ENCODE peak calls at places on chromosomes 7 and 10, in four cellular contexts. U is neural progenitor cell, Z is AG04450, S is H1. M is an unnamed sample. For H3K27me3, the result is how much of the 10 kb centered on the place peaks cover.

GRCh38 chr7:96182424-96183158 is 139.3 kb downstream of the SLC25A13 start:
- DNase-seq in U (no peak), S (no peak), Z (no peak), M (no peak)

GRCh38 chr7:26618898-26619297 is 245.5 kb downstream of the SKAP2 start:
- DNase-seq in S (no peak), Z (no peak), U (no peak), M (no peak)

GRCh38 chr10:6721480-6721879 is 141.4 kb upstream of the PRKCQ start:
- DNase-seq in Z (peak), U (no peak), S (no peak), M (no peak)

GRCh38 chr7:20358762-20359282 is 28.1 kb downstream of the ITGB8 start:
- DNase-seq in Z (no peak), S (no peak), U (no peak), M (no peak)

GRCh38 chr7:88759216-88759955 is at the start of gene ZNF804B:
- DNase-seq in U (peak), S (peak), Z (no peak), M (peak)

GRCh38 chr10:125823663-125824251 is 411 bp downstream of the BCCIP start:
- DNase-seq in Z (no peak), S (no peak), U (peak), M (no peak)

GRCh38 chr10:77043364-77043763 is 594.2 kb downstream of the KCNMA1 start:
- DNase-seq in S (no peak), Z (no peak), U (no peak), M (no peak)

GRCh38 chr10:31101123-31101522 is 69.5 kb upstream of the ZNF438 start:
- DNase-seq in S (no peak), Z (peak), U (no peak), M (no peak)

GRCh38 chr10:59244871-59245270 is 68.4 kb downstream of the PHYHIPL start:
- DNase-seq in Z (no peak), S (no peak), U (no peak), M (no peak)

GRCh38 chr7:72493850-72494661 is 81.9 kb upstream of the CALN1 start:
- DNase-seq in Z (no peak), S (peak), U (peak), M (peak)

GRCh38 chr10:18261660-18262292 is 121.6 kb downstream of the CACNB2 start:
- DNase-seq in Z (no peak), U (no peak), S (no peak), M (no peak)

GRCh38 chr7:27774717-27775328 is 34.9 kb downstream of the TAX1BP1 start:
- DNase-seq in U (peak), S (no peak), Z (no peak), M (no peak)

GRCh38 chr7:2807846-2808772 is 36.0 kb downstream of the GNA12 start:
- DNase-seq in U (no peak), S (no peak), Z (no peak), M (no peak)

GRCh38 chr7:156031679-156032478 is 219.6 kb upstream of the SHH start:
- DNase-seq in U (no peak), Z (no peak), S (no peak), M (no peak)

GRCh38 chr7:51613911-51614344 is 297.3 kb upstream of the COBL start:
- DNase-seq in S (no peak), Z (no peak), U (no peak), M (no peak)

GRCh38 chr7:124768525-124768924 is 2.9 kb upstream of the GPR37 start:
- DNase-seq in S (no peak), U (no peak), Z (no peak), M (no peak)

GRCh38 chr7:124764071-124764846 is 1.3 kb downstream of the GPR37 start:
- DNase-seq in Z (no peak), U (peak), S (no peak), M (no peak)

GRCh38 chr7:124764847-124765400 is 668 bp downstream of the GPR37 start:
- DNase-seq in Z (no peak), S (no peak), U (peak), M (peak)

GRCh38 chr7:124762611-124763143 is 2.9 kb downstream of the GPR37 start:
- DNase-seq in Z (no peak), S (no peak), U (no peak), M (no peak)

DNA sequence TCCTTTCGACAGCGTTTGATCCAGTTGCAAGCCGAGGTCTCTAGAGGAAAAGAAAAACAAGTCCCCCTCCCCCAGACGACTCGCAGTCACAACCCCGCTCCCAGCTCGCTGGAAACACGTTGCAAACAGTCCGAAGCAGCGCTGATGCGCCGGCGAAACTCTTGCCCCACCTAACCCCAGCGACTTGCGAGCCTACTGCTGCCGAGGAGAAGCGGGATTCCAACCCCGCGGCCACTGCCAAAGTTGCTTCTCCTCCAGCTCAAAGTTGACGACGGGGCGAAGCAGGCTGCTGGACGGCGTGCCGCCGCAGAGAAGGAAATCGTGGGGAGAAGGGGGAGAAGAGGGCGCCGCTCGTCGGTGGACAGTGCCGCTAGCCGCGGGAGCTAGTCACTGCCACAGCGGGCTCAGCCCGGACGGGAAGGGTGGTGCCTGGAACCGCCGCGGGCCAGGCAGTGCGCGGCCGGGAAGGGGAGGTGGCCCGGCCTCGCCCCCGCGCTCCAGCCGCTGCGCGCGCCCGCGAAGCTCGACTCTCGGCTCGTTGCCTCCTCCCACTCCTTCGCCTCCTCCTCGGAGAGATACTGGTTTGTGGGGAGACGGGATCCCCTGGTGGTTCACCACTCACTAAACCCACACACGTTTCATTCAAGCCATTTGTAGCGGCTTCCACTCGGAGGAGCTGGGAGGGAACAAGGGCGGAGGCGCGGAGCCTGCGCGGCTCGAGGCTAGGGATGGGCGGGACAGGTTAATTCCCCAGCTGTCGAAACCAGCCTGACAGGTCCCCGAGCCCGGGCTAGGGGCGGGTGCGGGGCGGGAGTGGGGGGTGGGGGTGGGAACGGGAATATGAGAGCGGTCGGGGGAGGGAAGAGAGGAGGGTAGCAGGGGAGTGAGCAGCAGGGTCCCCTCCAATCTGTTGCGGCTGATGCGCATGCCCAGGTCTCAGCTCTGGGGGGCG is at the start of gene GPR37:
- DNase-seq in U (peak), Z (peak), S (peak), M (peak)
- TF ChIP-seq CTCF in U (peak), Z (peak), S (no peak), M (peak)

DNA sequence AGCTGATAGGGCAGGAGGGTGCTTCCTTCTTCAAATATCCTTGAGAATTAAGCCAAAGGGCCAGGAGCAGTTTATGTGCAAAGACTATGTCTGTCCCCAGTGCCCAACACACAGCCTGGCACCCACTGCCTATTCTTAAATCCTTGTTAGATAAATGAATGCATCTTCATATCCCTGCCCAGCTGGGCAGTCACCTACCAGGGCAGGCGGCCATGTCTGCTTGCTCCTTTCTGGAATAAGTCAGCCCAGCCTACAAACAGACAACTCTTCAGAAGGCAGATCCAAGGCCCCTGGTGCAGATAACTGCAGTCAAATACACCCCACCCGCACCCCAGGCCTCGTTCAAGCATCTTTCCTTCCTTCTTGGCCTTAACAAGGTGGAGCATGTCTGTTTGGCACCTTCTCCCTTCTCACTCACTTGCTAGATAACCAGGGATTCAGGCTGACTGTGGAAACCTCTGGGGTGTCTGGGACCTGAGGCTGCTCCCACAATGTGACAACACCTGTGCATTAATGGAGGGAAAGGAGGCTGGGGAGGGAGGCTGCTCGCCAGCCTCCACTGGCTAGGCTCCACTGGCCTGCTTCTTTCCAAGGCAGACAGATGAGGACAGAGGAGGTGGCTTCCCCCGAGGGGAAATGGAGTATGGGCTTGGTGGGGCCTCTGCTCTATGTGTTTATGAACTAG is 59.9 kb upstream of the COL13A1 start:
- DNase-seq in Z (no peak), U (no peak), S (no peak), M (no peak)
- H3K27me3 ChIP-seq in Z (under half), U (under half), S (under half), M (under half)

GRCh38 chr10:110348351-110348750 is 43.6 kb upstream of the SMNDC1 start:
- DNase-seq in S (no peak), Z (no peak), U (no peak), M (no peak)
- TF ChIP-seq CTCF in S (no peak), Z (no peak), U (no peak), M (no peak)

GRCh38 chr7:1698951-1699350 is 28.9 kb downstream of the ELFN1 start:
- DNase-seq in S (no peak), Z (no peak), U (no peak), M (no peak)

GRCh38 chr7:1700536-1701333 is 30.7 kb downstream of the ELFN1 start:
- DNase-seq in Z (no peak), S (no peak), U (no peak), M (no peak)

GRCh38 chr7:1698221-1698620 is 28.1 kb downstream of the ELFN1 start:
- DNase-seq in Z (no peak), U (no peak), S (no peak), M (no peak)

GRCh38 chr7:1697499-1698125 is 27.5 kb downstream of the ELFN1 start:
- DNase-seq in U (no peak), Z (no peak), S (no peak), M (peak)

GRCh38 chr7:1700086-1700485 is 30.0 kb downstream of the ELFN1 start:
- DNase-seq in S (no peak), U (no peak), Z (no peak), M (no peak)
- H3K27me3 ChIP-seq in S (under half), U (under half), Z (under half), M (under half)

GRCh38 chr7:140397784-140398750 is at the start of gene SLC37A3:
- DNase-seq in S (peak), U (peak), Z (peak), M (peak)
- TF ChIP-seq CTCF in S (no peak), U (peak), Z (peak), M (peak)

GRCh38 chr10:98062424-98062823 is 32.0 kb upstream of the CRTAC1 start:
- DNase-seq in Z (no peak), S (no peak), U (no peak), M (no peak)

GRCh38 chr10:98063740-98064027 is 33.3 kb upstream of the CRTAC1 start:
- DNase-seq in U (no peak), S (no peak), Z (no peak), M (no peak)

GRCh38 chr10:98067165-98067564 is 36.7 kb upstream of the CRTAC1 start:
- DNase-seq in Z (no peak), U (no peak), S (no peak), M (no peak)
- H3K27me3 ChIP-seq in Z (under half), U (under half), S (under half), M (under half)

M was measured in dorsolateral prefrontal cortex.